ENCODE peak calls at places on chromosomes 12 and 14, in ten cellular contexts. V, M, O, J, R, I, A, P, X and Y are unnamed samples.

GRCh38 chr14:94400454-94400853 is 12.1 kb upstream of the SERPINA1 start:
- DNase-seq in J (no peak), I (no peak), V (peak), O (peak), X (no peak), A (no peak), M (no peak), R (no peak), P (no peak), Y (no peak)

GRCh38 chr14:99604766-99605298 is 825 bp upstream of the CCDC85C start:
- DNase-seq in J (peak), O (peak), R (peak), P (no peak), M (no peak), V (peak), I (peak), A (peak), X (peak), Y (no peak)

GRCh38 chr14:101584049-101584859 is 23.0 kb downstream of the DIO3 start:
- DNase-seq in O (no peak), X (no peak), V (no peak), R (no peak), P (no peak), I (no peak), A (no peak), J (no peak), M (peak), Y (no peak)

GRCh38 chr14:50928002-50928635 is 16.2 kb downstream of the PYGL start:
- DNase-seq in P (peak), M (no peak), O (peak), X (peak), I (no peak), V (peak), R (peak), J (no peak), A (no peak), Y (peak)

GRCh38 chr12:107319536-107320030 is 226.2 kb upstream of the CRY1 start:
- DNase-seq in A (no peak), V (no peak), M (no peak), O (peak), X (no peak), R (no peak), J (no peak), P (no peak), I (no peak), Y (peak)

GRCh38 chr12:101436146-101436545 is 28.6 kb upstream of the ARL1 start:
- DNase-seq in P (no peak), M (no peak), J (no peak), X (no peak), V (no peak), I (no peak), A (no peak), R (no peak), O (no peak), Y (no peak)

GRCh38 chr12:19643635-19644034 is 204.3 kb downstream of the AEBP2 start:
- DNase-seq in X (no peak), I (peak), J (no peak), R (peak), O (peak), P (no peak), A (no peak), V (peak), M (peak), Y (no peak)

GRCh38 chr14:30553311-30553989 is 5.5 kb upstream of the G2E3 start:
- DNase-seq in J (no peak), R (peak), A (no peak), P (no peak), I (peak), V (peak), X (no peak), M (no peak), O (peak), Y (no peak)

GRCh38 chr14:51627313-51627712 is 24.4 kb upstream of the FRMD6 start:
- DNase-seq in O (no peak), A (no peak), J (no peak), M (no peak), V (no peak), X (peak), P (no peak), I (no peak), R (no peak), Y (no peak)

GRCh38 chr12:76137611-76138010 is 53.1 kb upstream of the NAP1L1 start:
- DNase-seq in A (no peak), X (no peak), P (no peak), J (no peak), M (no peak), O (peak), V (peak), R (peak), I (no peak), Y (no peak)

GRCh38 chr12:102816816-102817434 is 100.1 kb downstream of the PAH start:
- DNase-seq in X (peak), V (peak), A (no peak), J (peak), O (peak), I (peak), M (no peak), R (peak), P (no peak), Y (no peak)

GRCh38 chr12:1922075-1922709 is 3.7 kb upstream of the CACNA2D4 start:
- DNase-seq in V (no peak), P (peak), I (no peak), X (no peak), J (peak), A (no peak), M (peak), O (no peak), R (no peak), Y (peak)

GRCh38 chr12:110937104-110937641 is 16.8 kb upstream of the MYL2 start:
- DNase-seq in V (no peak), I (peak), A (peak), R (peak), M (peak), O (peak), P (peak), X (peak), J (peak), Y (peak)

GRCh38 chr12:52171950-52172512 is 19.8 kb downstream of the KRT80 start:
- DNase-seq in M (peak), R (peak), P (peak), X (no peak), A (no peak), O (peak), I (no peak), V (no peak), J (no peak), Y (no peak)

GRCh38 chr14:20468773-20469241 is 399 bp upstream of the PNP start:
- DNase-seq in X (no peak), R (no peak), V (no peak), O (no peak), J (no peak), P (no peak), I (peak), M (no peak), A (no peak), Y (peak)

GRCh38 chr12:124488520-124488919 is 78.9 kb downstream of the NCOR2 start:
- DNase-seq in O (no peak), M (no peak), A (no peak), X (no peak), V (no peak), P (no peak), R (no peak), J (no peak), I (no peak), Y (no peak)

GRCh38 chr14:77124345-77125274 is 17.0 kb downstream of the ZDHHC22 start:
- DNase-seq in J (peak), R (peak), X (peak), A (peak), O (peak), V (no peak), M (peak), P (peak), I (no peak), Y (peak)

GRCh38 chr14:78593949-78594348 is 423.8 kb downstream of the NRXN3 start:
- DNase-seq in I (no peak), A (no peak), P (no peak), O (no peak), M (no peak), J (no peak), V (no peak), X (no peak), R (no peak), Y (no peak)

GRCh38 chr12:57187222-57188089 is 29.1 kb upstream of the NXPH4 start:
- DNase-seq in X (no peak), P (no peak), O (no peak), M (no peak), R (no peak), V (no peak), J (no peak), A (no peak), I (no peak), Y (no peak)

GRCh38 chr14:91267965-91268437 is 23.5 kb upstream of the GPR68 start:
- DNase-seq in M (no peak), X (no peak), P (no peak), I (no peak), V (no peak), A (no peak), R (no peak), J (no peak), O (no peak), Y (no peak)

GRCh38 chr12:52415870-52416750 is 10.0 kb upstream of the KRT82 start:
- DNase-seq in V (peak), M (no peak), O (peak), J (no peak), A (no peak), I (peak), R (peak), P (peak), X (no peak), Y (no peak)

GRCh38 chr14:24632761-24633160 is 1.2 kb downstream of the GZMB start:
- DNase-seq in R (no peak), P (no peak), O (no peak), M (no peak), J (no peak), A (no peak), I (no peak), V (no peak), X (no peak), Y (no peak)

GRCh38 chr12:125256537-125256936 is 191.3 kb downstream of the AACS start:
- DNase-seq in R (no peak), M (no peak), P (no peak), I (no peak), A (no peak), V (no peak), O (no peak), J (no peak), X (no peak), Y (no peak)

GRCh38 chr12:74890237-74890599 is 319.4 kb downstream of the KCNC2 start:
- DNase-seq in X (peak), I (peak), A (no peak), R (peak), P (no peak), M (no peak), V (peak), O (peak), J (no peak), Y (peak)

GRCh38 chr14:65095633-65096205 is 6.6 kb downstream of the MAX start:
- DNase-seq in X (no peak), M (no peak), I (no peak), A (no peak), P (peak), R (peak), J (no peak), V (peak), O (peak), Y (no peak)

GRCh38 chr14:99459491-99460100 is 21.1 kb downstream of the SETD3 start:
- DNase-seq in X (no peak), R (no peak), M (peak), A (no peak), J (no peak), I (no peak), O (no peak), V (no peak), P (no peak), Y (no peak)

GRCh38 chr14:54086780-54087179 is 130.2 kb upstream of the BMP4 start:
- DNase-seq in V (peak), I (no peak), O (peak), R (peak), X (no peak), J (no peak), M (no peak), A (no peak), P (no peak), Y (no peak)

GRCh38 chr12:76855266-76855665 is 23.6 kb downstream of the CSRP2 start:
- DNase-seq in I (no peak), O (no peak), R (no peak), P (no peak), A (no peak), X (no peak), J (no peak), M (no peak), V (no peak), Y (no peak)

GRCh38 chr14:105474478-105475268 is at the start of gene CRIP2:
- DNase-seq in O (peak), A (no peak), V (no peak), R (peak), P (no peak), J (no peak), I (peak), M (peak), X (no peak), Y (peak)

GRCh38 chr12:6360080-6360571 is 15.2 kb downstream of the SCNN1A start:
- DNase-seq in V (no peak), I (no peak), P (peak), M (no peak), X (no peak), O (no peak), A (no peak), J (peak), R (no peak), Y (no peak)

GRCh38 chr12:87853448-87854003 is 175.7 kb downstream of the C12orf50 start:
- DNase-seq in J (no peak), O (no peak), M (peak), R (no peak), V (no peak), P (no peak), I (no peak), A (no peak), X (no peak), Y (no peak)

GRCh38 chr12:98911396-98911795 is 266.3 kb downstream of the APAF1 start:
- DNase-seq in P (no peak), A (no peak), I (no peak), M (no peak), R (no peak), O (no peak), J (no peak), V (no peak), X (no peak), Y (no peak)

GRCh38 chr14:52380294-52380693 is 66.2 kb downstream of the PTGER2 start:
- DNase-seq in A (no peak), I (peak), J (no peak), P (no peak), R (peak), M (no peak), O (peak), V (peak), X (peak), Y (peak)

GRCh38 chr12:113424915-113425823 is 3.0 kb downstream of the SDSL start:
- DNase-seq in J (peak), P (peak), R (peak), O (peak), I (peak), X (peak), A (peak), M (peak), V (no peak), Y (peak)

GRCh38 chr12:38906482-38907170 is 1.2 kb upstream of the CPNE8 start:
- DNase-seq in X (peak), R (no peak), A (peak), J (no peak), M (peak), I (peak), O (peak), V (peak), P (peak), Y (peak)

GRCh38 chr12:3987571-3987970 is 114.4 kb upstream of the PARP11 start:
- DNase-seq in O (no peak), V (no peak), M (no peak), P (no peak), X (no peak), R (no peak), J (no peak), I (no peak), A (no peak), Y (no peak)

GRCh38 chr14:96502621-96503251 is 554 bp downstream of the PAPOLA start:
- DNase-seq in V (peak), R (peak), O (peak), M (peak), I (peak), J (peak), X (peak), P (peak), A (no peak), Y (peak)

GRCh38 chr14:33563492-33563891 is 387.4 kb downstream of the EGLN3 start:
- DNase-seq in I (no peak), A (no peak), O (peak), P (no peak), M (no peak), J (no peak), X (no peak), R (no peak), V (peak), Y (no peak)

GRCh38 chr14:68464716-68465115 is 328.2 kb downstream of the ZFP36L1 start:
- DNase-seq in O (peak), V (peak), X (no peak), I (peak), M (no peak), J (no peak), P (no peak), A (no peak), R (peak), Y (no peak)

GRCh38 chr14:68463705-68464104 is 329.2 kb downstream of the ZFP36L1 start:
- DNase-seq in A (no peak), M (no peak), R (no peak), V (no peak), J (no peak), X (no peak), O (peak), I (no peak), P (no peak), Y (no peak)

GRCh38 chr14:68461086-68461485 is 331.8 kb downstream of the ZFP36L1 start:
- DNase-seq in V (no peak), I (no peak), A (no peak), R (no peak), O (no peak), M (no peak), X (no peak), J (no peak), P (no peak), Y (no peak)

GRCh38 chr14:68463299-68463698 is 329.6 kb downstream of the ZFP36L1 start:
- DNase-seq in J (no peak), I (no peak), V (no peak), R (no peak), O (no peak), P (no peak), A (no peak), M (no peak), X (no peak), Y (no peak)

GRCh38 chr14:68462683-68463082 is 330.2 kb downstream of the ZFP36L1 start:
- DNase-seq in O (peak), R (no peak), P (no peak), J (no peak), A (no peak), X (no peak), I (no peak), V (no peak), M (no peak), Y (no peak)
- TF ChIP-seq CTCF in O (no peak), R (peak), P (no peak), J (no peak), A (no peak), X (no peak), I (no peak), V (peak), M (peak), Y (no peak)

DNA sequence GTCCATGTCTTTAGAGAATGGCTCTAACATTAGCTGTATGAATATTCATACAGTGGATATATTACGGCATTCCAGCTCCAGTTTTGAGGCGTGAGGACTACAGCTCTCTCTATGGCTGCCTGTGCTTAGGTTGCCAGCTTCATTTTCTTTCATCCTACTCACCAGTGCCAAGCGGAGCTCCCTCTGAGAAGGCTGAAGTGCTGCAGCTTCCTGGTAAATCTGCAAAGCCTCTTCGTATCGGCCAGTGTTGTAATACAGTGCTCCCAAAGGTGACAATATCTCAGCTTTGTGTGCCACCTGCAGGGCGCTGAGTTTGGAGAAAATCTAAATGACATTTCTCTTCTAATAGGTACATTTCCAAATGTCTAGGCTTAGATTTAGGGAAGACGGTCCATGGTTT is 19.8 kb upstream of the OVCH1 start:
- DNase-seq in O (no peak), X (peak), V (no peak), M (no peak), I (no peak), P (no peak), R (no peak), A (no peak), J (no peak), Y (no peak)
- TF ChIP-seq CTCF in O (no peak), X (peak), V (no peak), M (peak), I (no peak), P (no peak), R (no peak), A (peak), J (no peak), Y (no peak)

GRCh38 chr14:63308723-63309317 is 9.9 kb downstream of the GPHB5 start:
- DNase-seq in X (peak), J (peak), R (peak), V (no peak), O (peak), M (peak), A (no peak), P (no peak), I (peak), Y (no peak)
- TF ChIP-seq CTCF in X (peak), J (peak), R (peak), V (peak), O (peak), M (peak), A (peak), P (no peak), I (peak), Y (peak)

GRCh38 chr14:103694572-103695026 is 20.7 kb downstream of the XRCC3 start:
- DNase-seq in M (peak), J (no peak), V (no peak), O (no peak), I (no peak), R (no peak), P (no peak), A (no peak), X (no peak), Y (no peak)
- TF ChIP-seq CTCF in M (peak), J (peak), V (no peak), O (no peak), I (no peak), R (no peak), P (no peak), A (no peak), X (no peak), Y (no peak)

GRCh38 chr12:128707488-128707887 is 116.3 kb downstream of the SLC15A4 start:
- DNase-seq in A (no peak), X (no peak), R (no peak), P (no peak), O (no peak), I (no peak), V (no peak), J (no peak), M (peak), Y (no peak)
- TF ChIP-seq CTCF in A (no peak), X (peak), R (no peak), P (no peak), O (no peak), I (no peak), V (no peak), J (no peak), M (peak), Y (no peak)

DNA sequence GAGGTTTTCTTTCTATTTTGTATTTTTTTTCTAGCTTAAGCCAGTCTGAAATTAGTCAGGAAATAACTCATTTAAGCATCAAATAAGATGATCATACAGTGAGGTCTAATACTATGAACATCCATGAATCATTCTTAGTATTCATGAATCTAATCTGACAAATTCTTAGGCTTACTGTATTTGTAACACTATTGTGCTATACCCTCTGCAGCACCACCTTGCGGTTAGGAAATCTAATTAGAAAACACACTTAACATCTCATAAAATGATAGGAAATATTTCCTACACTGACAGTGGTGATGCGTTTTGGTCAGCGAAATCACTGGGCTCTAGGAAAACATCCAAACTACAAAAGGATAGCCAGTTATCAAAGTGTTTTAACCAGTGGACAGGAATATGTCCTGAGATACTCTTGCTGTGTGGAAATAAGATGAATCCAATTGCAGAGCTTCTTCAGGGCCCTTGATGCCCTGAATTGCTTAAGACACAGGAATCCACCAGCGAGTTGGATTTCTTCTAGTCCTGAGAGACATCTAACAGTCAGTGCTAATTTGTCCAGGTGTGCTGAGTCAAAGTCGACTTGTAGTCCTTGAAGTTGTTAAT is 109.3 kb upstream of the MYF6 start:
- DNase-seq in P (no peak), R (peak), O (peak), V (peak), X (no peak), J (peak), A (no peak), I (peak), M (peak), Y (no peak)
- TF ChIP-seq CTCF in P (no peak), R (peak), O (peak), V (peak), X (no peak), J (peak), A (peak), I (peak), M (peak), Y (peak)

DNA sequence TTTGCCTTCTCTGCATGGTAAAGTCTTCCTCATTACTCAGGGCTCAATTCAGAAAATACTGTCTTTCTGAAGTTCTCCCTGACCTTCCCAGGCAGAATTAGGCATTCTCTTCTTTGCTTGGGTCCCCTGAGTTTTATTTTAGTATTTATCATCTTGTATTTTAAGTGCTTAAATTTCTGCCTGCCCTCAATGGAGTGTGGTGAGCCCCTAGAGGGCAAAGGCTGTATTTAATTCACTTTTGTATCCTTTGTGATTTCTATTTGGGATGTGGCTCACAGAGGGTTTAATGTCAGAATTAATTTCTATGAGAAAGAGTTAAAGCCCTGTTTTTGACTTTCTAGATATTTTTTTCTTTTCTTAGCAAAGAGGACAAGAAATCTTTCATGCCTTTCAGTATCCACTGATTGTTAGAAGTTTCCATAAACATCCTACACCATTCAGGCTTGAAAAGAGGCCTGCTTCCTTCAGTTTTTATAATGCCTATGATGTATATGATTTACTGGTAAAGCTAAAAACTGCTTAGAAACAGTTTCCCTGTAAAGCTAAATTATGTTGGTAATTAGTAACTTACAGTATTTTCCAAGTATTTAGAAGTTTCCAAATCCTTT is 55.6 kb upstream of the PTPRB start:
- DNase-seq in O (peak), V (peak), I (peak), J (peak), X (no peak), M (no peak), A (no peak), R (peak), P (no peak), Y (no peak)
- TF ChIP-seq CTCF in O (peak), V (peak), I (peak), J (peak), X (peak), M (peak), A (peak), R (peak), P (peak), Y (no peak)